ENCODE peak calls at places on chromosomes 5 and 9, in five cellular contexts. G is AG08396, W is A549, U is cardiac fibroblast, T is germinal center. S is an unnamed sample.

GRCh38 chr5:12016149-12016740 is 112.0 kb upstream of the CTNND2 start:
- DNase-seq in G (no peak), U (no peak), W (no peak), T (no peak), S (no peak)

GRCh38 chr5:134738963-134739661 is 764 bp downstream of the CAMLG start:
- DNase-seq in G (peak; percentile 44), W (peak; percentile 64), T (peak; percentile 62), U (peak; percentile 52), S (peak; percentile 20)

GRCh38 chr5:6962256-6962655 is 249.0 kb downstream of the TENT4A start:
- DNase-seq in W (no peak), G (no peak), T (no peak), U (no peak), S (no peak)

GRCh38 chr5:15819617-15820016 is 319.6 kb downstream of the FBXL7 start:
- DNase-seq in G (no peak), W (no peak), T (no peak), U (no peak), S (no peak)

GRCh38 chr9:72577212-72577753 is 55.9 kb downstream of the TMC1 start:
- DNase-seq in U (peak; percentile 91), T (no peak), G (peak; percentile 46), W (peak; percentile 52), S (no peak)

GRCh38 chr5:58244819-58245478 is 214.9 kb downstream of the PLK2 start:
- DNase-seq in T (no peak), G (no peak), W (no peak), U (no peak), S (no peak)

GRCh38 chr9:93826209-93826608 is 128.9 kb downstream of the BARX1 start:
- DNase-seq in U (no peak), T (peak; percentile 36), W (no peak), G (no peak), S (peak; percentile 56)

GRCh38 chr9:114299286-114300152 is 23.4 kb upstream of the ORM1 start:
- DNase-seq in W (no peak), T (no peak), U (no peak), G (peak; percentile 1), S (no peak)

GRCh38 chr9:8760000-8760767 is 960.6 kb upstream of the DMAC1 start:
- DNase-seq in W (no peak), T (no peak), G (no peak), U (no peak), S (no peak)

GRCh38 chr5:150560401-150561191 is 52.7 kb downstream of the NDST1 start:
- DNase-seq in G (peak; percentile 84), W (peak; percentile 92), T (peak; percentile 83), U (peak; percentile 93), S (no peak)

GRCh38 chr9:131404987-131405386 is 11.1 kb downstream of the PRRC2B start:
- DNase-seq in W (no peak), T (no peak), G (no peak), U (no peak), S (no peak)

GRCh38 chr9:129886226-129887174 is 51.2 kb downstream of the USP20 start:
- DNase-seq in G (no peak), T (no peak), W (no peak), U (peak; percentile 17), S (peak; percentile 61)